ENCODE peak calls at places on chromosomes 16 and 17, in nine cellular contexts. R is endothelial cell, O is cardiac fibroblast, V is dorsolateral prefrontal cortex, D is coronary artery, C is RWPE2, Y is psoas muscle, G is lower leg skin, L is tibial nerve. H is an unnamed sample.

GRCh38 chr17:58381124-58381838 is 29.3 kb upstream of the SUPT4H1 start:
- DNase-seq in R (no peak), O (peak; percentile 25), V (no peak), D (no peak), C (no peak), Y (no peak), G (no peak), L (no peak), H (no peak)

GRCh38 chr17:7842950-7843535 is 9.0 kb downstream of the KDM6B start:
- DNase-seq in R (peak; percentile 58), O (peak; percentile 93), V (no peak), D (peak; percentile 93), C (peak; percentile 80), Y (peak; percentile 88), G (peak; percentile 82), L (peak; percentile 55), H (peak; percentile 58)

GRCh38 chr17:32870027-32870670 is 6.8 kb downstream of the MYO1D start:
- DNase-seq in R (no peak), O (peak; percentile 15), V (no peak), D (peak; percentile 79), C (no peak), Y (no peak), G (peak; percentile 42), L (no peak), H (no peak)

GRCh38 chr17:41551370-41551769 is 20.5 kb downstream of the KRT9 start:
- DNase-seq in R (no peak), O (peak; percentile 31), V (no peak), D (no peak), C (no peak), Y (no peak), G (no peak), L (no peak), H (no peak)

GRCh38 chr17:46818319-46818928 is at the start of gene WNT3:
- DNase-seq in R (peak; percentile 49), O (no peak), V (no peak), D (no peak), C (no peak), Y (no peak), G (peak; percentile 60), L (no peak), H (peak; percentile 48)

GRCh38 chr16:13988038-13988437 is 68.1 kb downstream of the ERCC4 start:
- DNase-seq in R (no peak), O (no peak), V (no peak), D (no peak), C (no peak), Y (no peak), G (no peak), L (no peak), H (no peak)

GRCh38 chr17:40888321-40888720 is 3.3 kb upstream of the KRT20 start:
- DNase-seq in R (no peak), O (no peak), V (no peak), D (no peak), C (no peak), Y (no peak), G (no peak), L (no peak), H (no peak)

GRCh38 chr17:40490289-40490853 is 11.1 kb downstream of the TNS4 start:
- DNase-seq in R (no peak), O (peak; percentile 91), V (peak; percentile 77), D (no peak), C (no peak), Y (peak; percentile 65), G (peak; percentile 87), L (peak; percentile 75), H (no peak)

GRCh38 chr17:20089795-20090547 is 80.8 kb downstream of the SPECC1 start:
- DNase-seq in R (no peak), O (no peak), V (no peak), D (no peak), C (no peak), Y (no peak), G (no peak), L (no peak), H (no peak)

GRCh38 chr17:38611872-38612376 is 6.2 kb upstream of the SRCIN1 start:
- DNase-seq in R (no peak), O (no peak), V (no peak), D (no peak), C (no peak), Y (no peak), G (no peak), L (no peak), H (no peak)

GRCh38 chr16:90018297-90019200 is 707 bp downstream of the DBNDD1 start:
- DNase-seq in R (peak; percentile 31), O (no peak), V (no peak), D (no peak), C (no peak), Y (no peak), G (no peak), L (no peak), H (no peak)

GRCh38 chr16:8632675-8633182 is 11.2 kb downstream of the METTL22 start:
- DNase-seq in R (no peak), O (no peak), V (no peak), D (no peak), C (no peak), Y (peak; percentile 64), G (peak; percentile 26), L (no peak), H (no peak)

GRCh38 chr16:90084215-90084614 is 7.1 kb upstream of the PRDM7 start:
- DNase-seq in R (no peak), O (no peak), V (no peak), D (no peak), C (no peak), Y (no peak), G (no peak), L (no peak), H (no peak)

GRCh38 chr16:79083879-79084278 is 516.7 kb downstream of the MAF start:
- DNase-seq in R (no peak), O (no peak), V (no peak), D (no peak), C (no peak), Y (no peak), G (no peak), L (no peak), H (no peak)

GRCh38 chr17:21511368-21512195 is 135.4 kb downstream of the KCNJ12 start:
- DNase-seq in R (peak; percentile 90), O (peak; percentile 87), V (peak; percentile 77), D (peak; percentile 89), C (peak; percentile 82), Y (peak; percentile 93), G (peak; percentile 74), L (peak; percentile 73), H (peak; percentile 80)

DNA sequence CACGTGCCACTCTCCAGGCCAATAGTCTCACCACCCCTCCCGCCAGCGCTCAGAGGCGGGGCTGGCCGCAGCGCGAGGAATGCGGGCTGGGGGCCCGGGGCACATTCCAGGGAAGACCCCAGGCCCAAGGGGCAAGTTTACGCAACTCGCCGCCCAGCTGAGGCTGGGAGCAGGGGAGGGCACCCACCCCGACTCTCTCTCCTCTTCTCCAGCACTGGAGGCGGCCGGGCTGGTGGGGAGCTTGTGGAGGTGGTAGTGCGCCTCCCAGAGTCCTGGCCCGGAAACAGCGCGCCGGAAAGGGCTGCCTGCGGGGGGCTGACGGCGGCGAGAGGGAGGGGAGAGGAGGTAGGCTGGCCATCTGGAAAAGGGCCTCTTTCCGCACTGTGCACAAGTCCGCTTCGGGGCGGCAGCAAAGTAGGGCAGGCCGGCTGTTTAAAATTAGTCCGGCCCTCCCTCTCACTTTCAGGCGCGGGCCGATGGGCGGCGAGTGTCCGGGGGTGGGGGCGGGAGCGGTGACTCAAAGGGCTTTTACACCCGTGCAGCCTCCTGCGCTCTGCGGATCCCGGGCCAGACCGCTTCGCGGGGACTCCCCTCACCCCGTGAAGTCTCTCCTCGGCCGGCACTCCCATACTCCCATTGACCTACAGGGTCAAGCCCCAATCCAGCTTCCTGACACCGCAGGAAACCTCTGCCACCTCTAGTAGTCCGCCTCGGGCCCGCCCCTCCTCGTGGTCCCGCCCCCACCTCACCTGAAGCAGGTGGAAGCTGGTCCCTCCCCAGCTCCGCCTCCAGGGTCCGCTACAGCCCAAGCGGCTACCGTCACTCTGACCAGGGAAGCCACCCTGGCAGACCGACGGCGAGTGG is 968 bp downstream of the FHOD1 start:
- DNase-seq in R (peak; percentile 81), O (peak; percentile 91), V (no peak), D (peak; percentile 88), C (peak; percentile 98), Y (peak; percentile 91), G (peak; percentile 53), L (no peak), H (peak; percentile 64)
- TF ChIP-seq CTCF in R (no peak), O (peak; percentile 41), V (peak; percentile 35), D (no peak), C (peak; percentile 46), Y (peak; percentile 33), G (peak; percentile 33), L (peak; percentile 24), H (peak; percentile 6)

DNA sequence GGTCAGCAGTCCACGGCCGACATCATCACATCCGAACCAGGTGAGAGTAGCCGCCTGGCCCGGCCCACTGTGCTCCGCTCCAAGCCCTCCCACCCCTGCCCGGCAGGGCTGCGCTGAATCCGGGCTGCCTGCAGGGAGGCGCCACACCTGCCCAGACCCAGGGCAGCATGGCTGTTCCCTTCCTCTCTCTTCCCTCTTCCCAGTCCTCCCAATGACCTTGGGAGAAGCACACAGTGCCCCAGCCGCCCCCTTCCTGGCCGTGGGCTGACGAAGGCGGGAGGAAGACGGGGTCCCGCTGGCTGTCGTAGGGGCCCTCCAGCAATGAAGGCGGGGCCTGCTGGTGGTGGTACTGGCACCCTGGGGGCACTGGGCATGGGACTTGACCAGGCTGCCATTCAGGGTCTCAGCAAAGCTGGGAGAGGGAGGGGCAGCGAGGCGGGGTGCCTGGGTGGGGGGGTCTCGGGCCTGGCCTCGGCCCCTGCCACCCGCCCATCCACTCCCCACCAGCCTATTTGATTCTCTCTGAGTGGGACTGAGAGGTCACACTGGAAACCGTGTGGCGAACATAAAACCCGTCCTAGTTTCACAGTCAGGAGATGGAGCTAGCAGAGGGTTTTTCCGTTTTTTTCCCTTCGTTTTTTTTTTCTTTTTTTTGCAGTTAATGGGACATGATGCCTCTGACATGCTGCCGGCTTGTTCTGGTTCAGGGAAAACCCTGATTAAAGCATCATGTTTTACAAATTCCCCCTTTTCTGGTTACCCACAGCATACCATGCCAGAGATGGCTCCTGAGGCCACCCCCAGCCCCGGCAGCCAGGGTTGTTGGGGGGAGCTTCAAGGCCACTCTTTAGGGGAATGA is 50.6 kb downstream of the BAHCC1 start:
- DNase-seq in R (no peak), O (no peak), V (no peak), D (no peak), C (no peak), Y (no peak), G (no peak), L (no peak), H (no peak)
- TF ChIP-seq CTCF in R (no peak), O (no peak), V (no peak), D (no peak), C (no peak), Y (no peak), G (no peak), L (no peak), H (no peak)

GRCh38 chr17:74135391-74136167 is 67.9 kb upstream of the RPL38 start:
- DNase-seq in R (no peak), O (no peak), V (no peak), D (no peak), C (peak; percentile 35), Y (no peak), G (no peak), L (no peak), H (no peak)
- TF ChIP-seq CTCF in R (no peak), O (no peak), V (no peak), D (no peak), C (no peak), Y (no peak), G (no peak), L (no peak), H (no peak)

DNA sequence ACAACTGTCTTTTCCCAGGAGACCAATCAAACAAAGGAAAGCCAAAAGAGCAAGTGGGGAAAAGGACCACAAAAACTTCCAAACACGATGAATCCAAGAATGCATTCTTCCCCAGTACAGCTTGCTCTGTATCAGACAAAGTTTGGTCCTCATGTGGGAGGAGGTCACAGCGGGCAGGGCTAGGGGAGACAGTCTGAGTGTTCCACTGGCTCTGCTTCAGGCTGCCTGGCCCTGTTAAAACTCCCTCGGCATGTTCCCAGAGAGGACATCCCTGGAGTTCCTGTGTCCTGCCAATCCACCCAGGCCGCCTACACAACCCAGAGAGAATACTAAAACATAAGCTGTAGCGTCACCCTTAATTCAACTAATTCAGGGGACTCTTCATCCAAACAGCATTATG is 415.1 kb upstream of the DYNLRB2 start:
- DNase-seq in R (no peak), O (no peak), V (no peak), D (no peak), C (no peak), Y (peak; percentile 62), G (peak; percentile 45), L (no peak), H (no peak)
- TF ChIP-seq CTCF in R (no peak), O (no peak), V (no peak), D (no peak), C (no peak), Y (no peak), G (no peak), L (no peak), H (no peak)

H was measured in mesothelial cell of epicardium.